ENCODE peak calls at places on chromosomes 16 and 17, in six cellular contexts. One of them, this sample, is unnamed.

GRCh38 chr17:82276951-82277350 is 3.5 kb upstream of the CSNK1D start:
- DNase-seq in NCI-H2029: no peak
- DNase-seq in right cardiac atrium: no peak
- DNase-seq in PC-3: no peak
- DNase-seq in NCI-H1694 treated with DMSO at 0.1 percent for 48 hours: no peak
- DNase-seq in substantia nigra: no peak
- DNase-seq in this sample: no peak

GRCh38 chr17:72860778-72861177 is 231.7 kb downstream of the SLC39A11 start:
- DNase-seq in NCI-H2029: no peak
- DNase-seq in right cardiac atrium: no peak
- DNase-seq in PC-3: no peak
- DNase-seq in NCI-H1694 treated with DMSO at 0.1 percent for 48 hours: no peak
- DNase-seq in substantia nigra: no peak
- DNase-seq in this sample: no peak

GRCh38 chr16:77273-77806 is 685 bp upstream of the MPG start:
- DNase-seq in NCI-H2029: peak
- DNase-seq in right cardiac atrium: peak
- DNase-seq in PC-3: peak
- DNase-seq in NCI-H1694 treated with DMSO at 0.1 percent for 48 hours: no peak
- DNase-seq in substantia nigra: no peak
- DNase-seq in this sample: peak

GRCh38 chr16:10752843-10753523 is 9.3 kb downstream of the NUBP1 start:
- DNase-seq in NCI-H2029: no peak
- DNase-seq in right cardiac atrium: peak
- DNase-seq in PC-3: no peak
- DNase-seq in NCI-H1694 treated with DMSO at 0.1 percent for 48 hours: no peak
- DNase-seq in substantia nigra: no peak
- DNase-seq in this sample: no peak

GRCh38 chr17:59423903-59424302 is 92.4 kb downstream of the YPEL2 start:
- DNase-seq in NCI-H2029: no peak
- DNase-seq in right cardiac atrium: no peak
- DNase-seq in PC-3: no peak
- DNase-seq in NCI-H1694 treated with DMSO at 0.1 percent for 48 hours: no peak
- DNase-seq in substantia nigra: no peak
- DNase-seq in this sample: no peak

GRCh38 chr16:89446975-89447293 is 43.4 kb downstream of the ANKRD11 start:
- DNase-seq in NCI-H2029: no peak
- DNase-seq in right cardiac atrium: no peak
- DNase-seq in PC-3: no peak
- DNase-seq in NCI-H1694 treated with DMSO at 0.1 percent for 48 hours: no peak
- DNase-seq in substantia nigra: no peak
- DNase-seq in this sample: no peak

GRCh38 chr16:89174877-89175276 is 3.3 kb downstream of the CDH15 start:
- DNase-seq in NCI-H2029: no peak
- DNase-seq in right cardiac atrium: no peak
- DNase-seq in PC-3: no peak
- DNase-seq in NCI-H1694 treated with DMSO at 0.1 percent for 48 hours: no peak
- DNase-seq in substantia nigra: no peak
- DNase-seq in this sample: no peak

GRCh38 chr17:75872434-75873351 is 5.7 kb downstream of the TRIM47 start:
- DNase-seq in NCI-H2029: peak
- DNase-seq in right cardiac atrium: peak
- DNase-seq in PC-3: peak
- DNase-seq in NCI-H1694 treated with DMSO at 0.1 percent for 48 hours: no peak
- DNase-seq in substantia nigra: peak
- DNase-seq in this sample: peak

GRCh38 chr17:6153416-6153815 is 83.2 kb downstream of the WSCD1 start:
- DNase-seq in NCI-H2029: no peak
- DNase-seq in right cardiac atrium: no peak
- DNase-seq in PC-3: no peak
- DNase-seq in NCI-H1694 treated with DMSO at 0.1 percent for 48 hours: no peak
- DNase-seq in substantia nigra: no peak
- DNase-seq in this sample: no peak

GRCh38 chr17:42122371-42123303 is at the start of gene HSPB9:
- DNase-seq in NCI-H2029: peak
- DNase-seq in right cardiac atrium: peak
- DNase-seq in PC-3: no peak
- DNase-seq in NCI-H1694 treated with DMSO at 0.1 percent for 48 hours: no peak
- DNase-seq in substantia nigra: no peak
- DNase-seq in this sample: peak

GRCh38 chr16:3595521-3596021 is 15.8 kb downstream of the SLX4 start:
- DNase-seq in NCI-H2029: no peak
- DNase-seq in right cardiac atrium: no peak
- DNase-seq in PC-3: no peak
- DNase-seq in NCI-H1694 treated with DMSO at 0.1 percent for 48 hours: no peak
- DNase-seq in substantia nigra: no peak
- DNase-seq in this sample: no peak

GRCh38 chr17:77845541-77846225 is 112.8 kb upstream of the TNRC6C start:
- DNase-seq in NCI-H2029: no peak
- DNase-seq in right cardiac atrium: peak
- DNase-seq in PC-3: no peak
- DNase-seq in NCI-H1694 treated with DMSO at 0.1 percent for 48 hours: no peak
- DNase-seq in substantia nigra: no peak
- DNase-seq in this sample: no peak

GRCh38 chr17:4858880-4859260 is 25.7 kb downstream of the MINK1 start:
- DNase-seq in NCI-H2029: no peak
- DNase-seq in right cardiac atrium: peak
- DNase-seq in PC-3: peak
- DNase-seq in NCI-H1694 treated with DMSO at 0.1 percent for 48 hours: no peak
- DNase-seq in substantia nigra: peak
- DNase-seq in this sample: no peak

GRCh38 chr17:65154770-65155589 is 17.8 kb downstream of the RGS9 start:
- DNase-seq in NCI-H2029: no peak
- DNase-seq in right cardiac atrium: peak
- DNase-seq in PC-3: peak
- DNase-seq in NCI-H1694 treated with DMSO at 0.1 percent for 48 hours: no peak
- DNase-seq in substantia nigra: no peak
- DNase-seq in this sample: peak

GRCh38 chr17:72447251-72447640 is 326.4 kb downstream of the SOX9 start:
- DNase-seq in NCI-H2029: no peak
- DNase-seq in right cardiac atrium: no peak
- DNase-seq in PC-3: no peak
- DNase-seq in NCI-H1694 treated with DMSO at 0.1 percent for 48 hours: no peak
- DNase-seq in substantia nigra: no peak
- DNase-seq in this sample: peak

GRCh38 chr16:66364117-66364958 is 2.2 kb upstream of the CDH5 start:
- DNase-seq in NCI-H2029: no peak
- DNase-seq in right cardiac atrium: peak
- DNase-seq in PC-3: peak
- DNase-seq in NCI-H1694 treated with DMSO at 0.1 percent for 48 hours: peak
- DNase-seq in substantia nigra: no peak
- DNase-seq in this sample: peak

GRCh38 chr16:75304521-75305363 is 53.3 kb upstream of the BCAR1 start:
- DNase-seq in NCI-H2029: no peak
- DNase-seq in right cardiac atrium: peak
- DNase-seq in PC-3: peak
- DNase-seq in NCI-H1694 treated with DMSO at 0.1 percent for 48 hours: peak
- DNase-seq in substantia nigra: peak
- DNase-seq in this sample: no peak

GRCh38 chr16:2239231-2239675 is 3.0 kb downstream of the DNASE1L2 start:
- DNase-seq in NCI-H2029: no peak
- DNase-seq in right cardiac atrium: no peak
- DNase-seq in PC-3: no peak
- DNase-seq in NCI-H1694 treated with DMSO at 0.1 percent for 48 hours: no peak
- DNase-seq in substantia nigra: no peak
- DNase-seq in this sample: no peak

This sample was measured in DMS53.